ENCODE peak calls at places on chromosome 19, in four cellular contexts. B, H, F and X are unnamed samples.

GRCh38 chr19:55437410-55437809 is 5.7 kb downstream of the SHISA7 start:
- DNase-seq in B (no peak), H (peak; percentile 78), F (no peak), X (no peak)

GRCh38 chr19:40596608-40597328 is 4.4 kb upstream of the LTBP4 start:
- DNase-seq in B (no peak), F (no peak), H (no peak), X (no peak)

GRCh38 chr19:14475251-14476073 is at the start of gene PTGER1:
- DNase-seq in H (no peak), B (no peak), F (no peak), X (no peak)

GRCh38 chr19:1445185-1445931 is 4.6 kb upstream of the APC2 start:
- DNase-seq in F (peak; percentile 80), H (peak; percentile 80), B (no peak), X (no peak)

GRCh38 chr19:405138-405965 is 3.6 kb downstream of the C2CD4C start:
- DNase-seq in F (no peak), B (no peak), H (no peak), X (no peak)

GRCh38 chr19:14375582-14376291 is 5.5 kb upstream of the ADGRE5 start:
- DNase-seq in H (no peak), B (no peak), F (peak; percentile 51), X (no peak)

GRCh38 chr19:2362039-2362969 is 2.2 kb downstream of the TMPRSS9 start:
- DNase-seq in B (no peak), F (no peak), H (no peak), X (no peak)

GRCh38 chr19:21587117-21587461 is 81.7 kb downstream of the ZNF429 start:
- DNase-seq in B (no peak), H (no peak), F (no peak), X (no peak)

GRCh38 chr19:45115809-45116615 is 23.0 kb downstream of the PPP1R37 start:
- DNase-seq in B (no peak), F (no peak), H (no peak), X (no peak)

GRCh38 chr19:46976845-46977320 is 42.8 kb upstream of the NPAS1 start:
- DNase-seq in F (no peak), B (no peak), H (peak; percentile 30), X (no peak)

GRCh38 chr19:9381367-9381785 is 18.6 kb downstream of the ZNF177 start:
- DNase-seq in F (no peak), H (no peak), B (no peak), X (no peak)

GRCh38 chr19:813359-814107 is 8.2 kb downstream of the PLPPR3 start:
- DNase-seq in H (no peak), F (no peak), B (no peak), X (no peak)

GRCh38 chr19:13689050-13689449 is 75.3 kb upstream of the MRI1 start:
- DNase-seq in F (peak; percentile 54), H (peak; percentile 14), B (no peak), X (no peak)

GRCh38 chr19:919157-920050 is 2.3 kb downstream of the KISS1R start:
- DNase-seq in H (no peak), F (no peak), B (no peak), X (no peak)

GRCh38 chr19:54451997-54452396 is 3.0 kb downstream of the LENG8 start:
- DNase-seq in F (no peak), H (no peak), B (no peak), X (no peak)

GRCh38 chr19:34145741-34146202 is 26.5 kb upstream of the LSM14A start:
- DNase-seq in H (peak; percentile 71), B (no peak), F (peak; percentile 71), X (no peak)

GRCh38 chr19:57302727-57303401 is 17.4 kb upstream of the ZNF543 start:
- DNase-seq in F (no peak), B (no peak), H (no peak), X (no peak)

GRCh38 chr19:58328999-58329398 is 2.2 kb downstream of the ZSCAN22 start:
- DNase-seq in H (peak; percentile 47), F (peak; percentile 59), B (peak; percentile 27), X (no peak)

GRCh38 chr19:2762783-2763496 is 20.1 kb downstream of the SGTA start:
- DNase-seq in H (no peak), B (no peak), F (no peak), X (no peak)

GRCh38 chr19:4487572-4487971 is 15.5 kb downstream of the HDGFL2 start:
- DNase-seq in H (no peak), F (no peak), B (no peak), X (no peak)

GRCh38 chr19:6667114-6667627 is 2.8 kb downstream of the TNFSF14 start:
- DNase-seq in F (no peak), H (no peak), B (no peak), X (no peak)

GRCh38 chr19:32336259-32337111 is 8.9 kb upstream of the ZNF507 start:
- DNase-seq in F (no peak), H (no peak), B (no peak), X (no peak)

GRCh38 chr19:52028780-52029123 is 573 bp upstream of the ZNF614 start:
- DNase-seq in H (no peak), B (no peak), F (no peak), X (no peak)

GRCh38 chr19:46015961-46016425 is 6.9 kb downstream of the PGLYRP1 start:
- DNase-seq in F (no peak), B (no peak), H (no peak), X (no peak)

GRCh38 chr19:12660980-12661379 is 5.6 kb downstream of the MAN2B1 start:
- DNase-seq in H (no peak), B (no peak), F (no peak), X (no peak)

GRCh38 chr19:46644720-46645119 is 8.7 kb upstream of the GNG8 start:
- DNase-seq in H (no peak), F (no peak), B (no peak), X (no peak)

GRCh38 chr19:13998426-13998825 is 7.7 kb downstream of the RFX1 start:
- DNase-seq in F (no peak), B (no peak), H (no peak), X (no peak)

GRCh38 chr19:40605201-40605971 is 4.2 kb downstream of the LTBP4 start:
- DNase-seq in H (no peak), B (no peak), F (peak; percentile 85), X (no peak)

GRCh38 chr19:33699754-33700407 is 78.1 kb downstream of the CHST8 start:
- DNase-seq in F (no peak), H (no peak), B (no peak), X (no peak)

GRCh38 chr19:907183-907853 is 5.7 kb downstream of the R3HDM4 start:
- DNase-seq in B (no peak), H (no peak), F (peak; percentile 59), X (no peak)

GRCh38 chr19:37920591-37921450 is 13.8 kb downstream of the SIPA1L3 start:
- DNase-seq in B (no peak), F (no peak), H (no peak), X (no peak)

GRCh38 chr19:37909661-37910199 is 2.7 kb downstream of the SIPA1L3 start:
- DNase-seq in F (no peak), B (no peak), H (no peak), X (no peak)

DNA sequence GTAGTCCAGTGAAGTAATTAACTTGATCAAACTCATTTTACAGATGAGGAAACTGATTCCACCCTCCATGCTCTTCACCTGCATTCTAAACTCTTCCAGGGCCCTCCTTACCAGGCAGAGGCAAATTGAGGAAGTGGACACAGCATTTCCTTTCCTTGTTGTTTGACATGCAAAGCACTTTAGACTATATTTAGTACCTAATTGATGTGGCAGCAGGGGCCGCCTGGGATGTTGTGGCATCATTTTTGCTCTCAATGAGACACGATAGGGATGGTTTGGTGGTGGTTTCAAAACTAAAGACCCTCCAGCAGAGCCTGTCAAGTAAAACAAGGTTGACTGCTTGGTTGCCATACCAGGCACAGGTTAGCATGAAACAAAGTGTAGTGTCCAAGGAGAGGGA is 7.9 kb downstream of the SIPA1L3 start:
- DNase-seq in H (no peak), B (no peak), F (peak; percentile 88), X (no peak)
- H3K4me2 ChIP-seq in H (no peak overlapping the region), B (no peak overlapping the region), F (peak overlapping the region; percentile 90), X (no peak overlapping the region)

GRCh38 chr19:31317542-31317941 is 31.7 kb downstream of the TSHZ3 start:
- DNase-seq in B (no peak), F (no peak), H (no peak), X (no peak)
- H2AFZ ChIP-seq in B (no peak overlapping the region), F (no peak overlapping the region), H (no peak overlapping the region), X (no peak overlapping the region)

GRCh38 chr19:53196777-53197396 is 3.7 kb upstream of the ZNF665 start:
- DNase-seq in B (peak; percentile 84), F (peak; percentile 96), H (peak; percentile 89), X (peak; percentile 68)
- H3K4me3 ChIP-seq in B (peak overlapping the region; percentile 93), F (peak overlapping the region; percentile 89), H (peak overlapping the region; percentile 95), X (peak overlapping the region; percentile 64)

GRCh38 chr19:49020342-49020741 is 3.5 kb upstream of the LHB start:
- DNase-seq in H (no peak), B (no peak), F (no peak), X (no peak)
- H3K4me2 ChIP-seq in H (no peak overlapping the region), B (peak overlapping the region; percentile 78), F (peak overlapping the region; percentile 17), X (no peak overlapping the region)

GRCh38 chr19:17305211-17305516 is 508 bp upstream of the MRPL34 start:
- DNase-seq in B (no peak), H (no peak), F (no peak), X (no peak)

GRCh38 chr19:17303167-17303939 is at the start of gene ABHD8:
- DNase-seq in F (peak; percentile 98), B (no peak), H (peak; percentile 96), X (peak; percentile 78)

GRCh38 chr19:17305517-17306284 is at the start of gene MRPL34:
- DNase-seq in F (peak; percentile 100), H (peak; percentile 98), B (peak; percentile 100), X (peak; percentile 98)

GRCh38 chr19:17303940-17304267 is 679 bp upstream of the ABHD8 start:
- DNase-seq in B (no peak), F (no peak), H (no peak), X (no peak)

DNA sequence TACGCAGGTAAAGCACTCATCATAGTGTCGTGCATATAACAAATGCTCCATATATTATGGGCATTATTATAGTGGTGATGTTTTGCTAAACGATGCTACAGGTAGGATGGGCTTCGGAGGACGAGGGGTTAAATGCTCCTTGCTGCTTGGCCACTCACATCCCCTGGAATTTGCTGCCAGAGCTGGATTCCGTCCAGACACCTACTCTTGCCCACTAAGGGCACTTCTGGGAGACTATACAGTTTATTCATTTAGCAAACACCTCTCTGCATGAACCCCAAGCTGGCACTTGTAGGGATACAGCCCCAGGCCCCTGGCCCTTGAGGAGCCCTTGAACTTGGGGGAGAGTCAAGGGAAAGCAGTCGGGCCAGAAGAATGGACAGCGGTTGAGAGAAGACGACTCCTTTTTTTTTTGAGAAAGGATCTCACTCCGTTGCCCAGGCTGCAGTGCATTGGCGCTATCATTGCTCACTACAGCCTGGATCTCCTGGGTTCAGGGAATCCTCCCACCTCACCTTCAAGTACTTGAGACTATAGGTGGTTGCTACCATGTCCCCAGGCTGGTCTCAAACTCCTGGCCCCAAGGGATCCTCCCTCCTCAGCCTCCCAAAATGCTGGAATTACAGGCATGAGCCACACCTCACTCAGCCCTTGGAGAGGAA is 1.2 kb upstream of the MRPL34 start:
- DNase-seq in B (no peak), F (no peak), H (no peak), X (no peak)
- H2AFZ ChIP-seq in B (no peak overlapping the region), F (peak overlapping the region; percentile 4), H (no peak overlapping the region), X (no peak overlapping the region)